ENCODE peak calls at places on chromosomes 3 and 15, in nine cellular contexts. E, W, N, K, X, J, U, M and O are unnamed samples.

GRCh38 chr15:69193948-69194827 is 33.8 kb downstream of the GLCE start:
- DNase-seq in J (no peak), X (no peak), E (no peak), K (no peak), N (no peak), M (peak), U (no peak), W (peak), O (peak)

GRCh38 chr3:14511971-14512943 is 27.9 kb downstream of the GRIP2 start:
- DNase-seq in E (no peak), K (peak), U (no peak), M (no peak), J (no peak), W (no peak), X (peak), N (no peak), O (no peak)

GRCh38 chr3:151379083-151379734 is 5.3 kb downstream of the P2RY12 start:
- DNase-seq in N (peak), M (no peak), J (no peak), K (peak), E (peak), X (no peak), W (no peak), U (no peak), O (no peak)

GRCh38 chr15:42100021-42100800 is 5.8 kb upstream of the PLA2G4D start:
- DNase-seq in X (no peak), N (peak), E (no peak), J (no peak), K (no peak), M (no peak), U (no peak), W (no peak), O (no peak)

GRCh38 chr3:47594792-47595191 is 16.1 kb upstream of the CSPG5 start:
- DNase-seq in M (no peak), U (no peak), N (no peak), J (no peak), X (no peak), E (no peak), K (no peak), W (no peak), O (no peak)

GRCh38 chr3:176814252-176814651 is 383.0 kb downstream of the TBL1XR1 start:
- DNase-seq in W (peak), J (peak), U (no peak), E (peak), K (peak), M (no peak), N (peak), X (no peak), O (peak)

GRCh38 chr3:112582242-112582874 is 20.5 kb downstream of the SLC35A5 start:
- DNase-seq in K (peak), E (peak), X (no peak), N (peak), W (peak), U (no peak), J (peak), M (peak), O (peak)

GRCh38 chr3:6867269-6867668 is 6.4 kb downstream of the GRM7 start:
- DNase-seq in K (no peak), W (no peak), N (no peak), U (no peak), M (no peak), J (no peak), E (no peak), X (no peak), O (no peak)

GRCh38 chr3:21783834-21784233 is 32.8 kb upstream of the ZNF385D start:
- DNase-seq in N (no peak), M (no peak), K (no peak), E (no peak), X (no peak), W (no peak), J (no peak), U (no peak), O (no peak)

GRCh38 chr3:191476053-191476787 is 15.3 kb downstream of the PYDC2 start:
- DNase-seq in J (no peak), U (no peak), X (no peak), E (no peak), N (no peak), W (no peak), K (no peak), M (no peak), O (no peak)

GRCh38 chr15:96851613-96852012 is 521.1 kb downstream of the NR2F2 start:
- DNase-seq in N (peak), U (no peak), X (no peak), E (no peak), K (no peak), J (no peak), W (no peak), M (no peak), O (peak)

GRCh38 chr3:181210275-181210674 is 220.7 kb upstream of the DNAJC19 start:
- DNase-seq in E (no peak), K (no peak), N (peak), W (no peak), M (no peak), J (peak), U (no peak), X (no peak), O (no peak)

GRCh38 chr3:145191543-145191942 is 969.4 kb downstream of the PLOD2 start:
- DNase-seq in E (no peak), W (no peak), J (no peak), U (no peak), K (no peak), N (peak), X (no peak), M (no peak), O (no peak)

GRCh38 chr3:49412632-49413337 is 562 bp downstream of the TCTA start:
- DNase-seq in N (no peak), J (no peak), W (no peak), K (no peak), U (no peak), X (no peak), M (no peak), E (no peak), O (no peak)

GRCh38 chr3:46677096-46677702 is 16.3 kb downstream of the ALS2CL start:
- DNase-seq in U (no peak), M (no peak), E (no peak), X (no peak), J (no peak), W (no peak), N (no peak), K (no peak), O (no peak)

GRCh38 chr3:4562595-4562994 is 69.4 kb downstream of the ITPR1 start:
- DNase-seq in N (no peak), J (no peak), E (no peak), M (no peak), W (no peak), U (no peak), K (no peak), X (no peak), O (no peak)

GRCh38 chr3:4083225-4084015 is 219.7 kb upstream of the SETMAR start:
- DNase-seq in M (no peak), E (no peak), X (no peak), J (no peak), U (no peak), K (peak), N (no peak), W (no peak), O (no peak)

GRCh38 chr3:149771652-149772271 is 19.5 kb upstream of the COMMD2 start:
- DNase-seq in N (peak), U (peak), E (peak), J (peak), M (no peak), W (peak), X (no peak), K (peak), O (no peak)

GRCh38 chr3:10464068-10464434 is 41.3 kb downstream of the ATP2B2 start:
- DNase-seq in X (no peak), N (no peak), E (no peak), K (peak), W (no peak), U (no peak), M (no peak), J (peak), O (no peak)

GRCh38 chr15:35530698-35531097 is 15.3 kb downstream of the DPH6 start:
- DNase-seq in K (no peak), U (no peak), W (no peak), N (no peak), E (no peak), M (no peak), X (no peak), J (no peak), O (no peak)

GRCh38 chr15:101047301-101047781 is 128.2 kb downstream of the LRRK1 start:
- DNase-seq in N (no peak), E (no peak), U (peak), J (no peak), W (no peak), X (peak), K (peak), M (no peak), O (no peak)

GRCh38 chr3:25038907-25039306 is 389.2 kb upstream of the RARB start:
- DNase-seq in X (no peak), W (no peak), M (no peak), K (no peak), J (peak), U (no peak), E (no peak), N (no peak), O (no peak)

GRCh38 chr3:87771338-87772059 is 287.3 kb downstream of the CGGBP1 start:
- DNase-seq in K (peak), J (no peak), N (peak), E (peak), W (peak), M (no peak), X (no peak), U (peak), O (no peak)

GRCh38 chr3:130838898-130839572 is 54.8 kb upstream of the ATP2C1 start:
- DNase-seq in K (no peak), U (no peak), M (no peak), W (no peak), J (peak), X (no peak), N (no peak), E (no peak), O (no peak)

GRCh38 chr15:99425666-99426301 is 140.0 kb upstream of the MEF2A start:
- DNase-seq in M (no peak), K (peak), X (peak), W (no peak), J (no peak), E (no peak), N (no peak), U (no peak), O (no peak)

GRCh38 chr3:52223449-52224408 is 1.7 kb downstream of the TLR9 start:
- DNase-seq in U (no peak), M (no peak), K (no peak), W (no peak), E (no peak), J (no peak), X (peak), N (no peak), O (no peak)

GRCh38 chr15:84671211-84671610 is 13.2 kb upstream of the NMB start:
- DNase-seq in J (no peak), W (peak), N (peak), X (no peak), K (no peak), M (peak), E (no peak), U (no peak), O (peak)

GRCh38 chr3:47342812-47343211 is 38.0 kb upstream of the PTPN23 start:
- DNase-seq in J (no peak), K (no peak), M (no peak), N (no peak), U (no peak), W (no peak), X (no peak), E (no peak), O (no peak)

GRCh38 chr15:25397110-25397509 is 41.7 kb downstream of the UBE3A start:
- DNase-seq in N (no peak), J (no peak), M (no peak), E (no peak), U (no peak), K (no peak), X (no peak), W (no peak), O (peak)

GRCh38 chr3:128281461-128282367 is 128.4 kb downstream of the EEFSEC start:
- DNase-seq in W (no peak), J (no peak), U (no peak), K (no peak), M (no peak), N (no peak), X (peak), E (no peak), O (no peak)

GRCh38 chr3:138426211-138426610 is 8.2 kb upstream of the ESYT3 start:
- DNase-seq in E (no peak), J (no peak), W (no peak), U (no peak), M (no peak), X (no peak), K (no peak), N (no peak), O (no peak)

GRCh38 chr15:72584006-72584405 is 70.5 kb upstream of the GOLGA6B start:
- DNase-seq in M (no peak), X (no peak), N (no peak), W (no peak), J (no peak), E (no peak), U (no peak), K (no peak), O (no peak)

GRCh38 chr15:30930422-30930821 is 26.7 kb downstream of the FAN1 start:
- DNase-seq in J (no peak), W (no peak), M (no peak), K (no peak), N (no peak), E (no peak), X (no peak), U (no peak), O (no peak)

GRCh38 chr3:123816673-123817207 is 67.4 kb downstream of the MYLK start:
- DNase-seq in U (no peak), W (peak), X (no peak), M (peak), J (no peak), K (no peak), N (peak), E (no peak), O (no peak)

GRCh38 chr3:73204841-73205240 is 143.4 kb downstream of the EBLN2 start:
- DNase-seq in U (no peak), W (no peak), K (no peak), X (no peak), J (no peak), M (no peak), N (no peak), E (no peak), O (no peak)

GRCh38 chr3:15427981-15428380 is 583 bp downstream of the EAF1 start:
- DNase-seq in W (peak), X (no peak), E (no peak), N (no peak), M (no peak), K (no peak), J (no peak), U (no peak), O (no peak)

GRCh38 chr3:128006061-128006470 is 46.2 kb upstream of the SEC61A1 start:
- DNase-seq in M (no peak), K (peak), E (no peak), J (no peak), X (no peak), U (no peak), N (no peak), W (no peak), O (no peak)